ENCODE peak calls at places on chromosomes 5 and 9, in nine cellular contexts. One of them, this sample, is unnamed.

GRCh38 chr5:123371575-123372179 is 51.5 kb downstream of the CEP120 start:
- DNase-seq in A549: peak
- DNase-seq in gastrocnemius medialis: no peak
- DNase-seq in H1: peak
- DNase-seq in tibial nerve: peak
- DNase-seq in prostate gland: no peak
- DNase-seq in heart left ventricle: peak
- DNase-seq in uterus: peak
- DNase-seq in right lobe of liver: peak
- DNase-seq in this sample: no peak

GRCh38 chr9:16363916-16364315 is 506.6 kb downstream of the BNC2 start:
- DNase-seq in uterus: no peak
- DNase-seq in H1: no peak
- DNase-seq in tibial nerve: no peak
- DNase-seq in right lobe of liver: no peak
- DNase-seq in gastrocnemius medialis: no peak
- DNase-seq in A549: no peak
- DNase-seq in heart left ventricle: no peak
- DNase-seq in prostate gland: no peak
- DNase-seq in this sample: no peak

GRCh38 chr5:94361161-94361560 is 257.2 kb downstream of the KIAA0825 start:
- DNase-seq in heart left ventricle: no peak
- DNase-seq in tibial nerve: no peak
- DNase-seq in right lobe of liver: no peak
- DNase-seq in gastrocnemius medialis: no peak
- DNase-seq in prostate gland: no peak
- DNase-seq in A549: no peak
- DNase-seq in H1: no peak
- DNase-seq in uterus: no peak
- DNase-seq in this sample: no peak

GRCh38 chr9:32875242-32875641 is 91.9 kb downstream of the TMEM215 start:
- DNase-seq in right lobe of liver: no peak
- DNase-seq in H1: no peak
- DNase-seq in heart left ventricle: no peak
- DNase-seq in A549: no peak
- DNase-seq in prostate gland: no peak
- DNase-seq in gastrocnemius medialis: no peak
- DNase-seq in tibial nerve: no peak
- DNase-seq in uterus: no peak
- DNase-seq in this sample: no peak

GRCh38 chr5:1392261-1392660 is 47.4 kb upstream of the CLPTM1L start:
- DNase-seq in gastrocnemius medialis: no peak
- DNase-seq in tibial nerve: no peak
- DNase-seq in prostate gland: no peak
- DNase-seq in H1: no peak
- DNase-seq in heart left ventricle: peak
- DNase-seq in uterus: no peak
- DNase-seq in A549: no peak
- DNase-seq in right lobe of liver: no peak
- DNase-seq in this sample: no peak

GRCh38 chr5:169067641-169068316 is 233.2 kb downstream of the SLIT3 start:
- DNase-seq in tibial nerve: no peak
- DNase-seq in gastrocnemius medialis: no peak
- DNase-seq in right lobe of liver: no peak
- DNase-seq in A549: no peak
- DNase-seq in heart left ventricle: no peak
- DNase-seq in H1: no peak
- DNase-seq in uterus: no peak
- DNase-seq in prostate gland: no peak
- DNase-seq in this sample: no peak

GRCh38 chr5:111236995-111237394 is 12.8 kb downstream of the CAMK4 start:
- DNase-seq in right lobe of liver: no peak
- DNase-seq in tibial nerve: no peak
- DNase-seq in heart left ventricle: no peak
- DNase-seq in gastrocnemius medialis: no peak
- DNase-seq in A549: no peak
- DNase-seq in uterus: no peak
- DNase-seq in H1: no peak
- DNase-seq in prostate gland: no peak
- DNase-seq in this sample: no peak

GRCh38 chr5:171288066-171288465 is 21.0 kb upstream of the TLX3 start:
- DNase-seq in prostate gland: no peak
- DNase-seq in right lobe of liver: no peak
- DNase-seq in gastrocnemius medialis: no peak
- DNase-seq in uterus: no peak
- DNase-seq in heart left ventricle: no peak
- DNase-seq in A549: no peak
- DNase-seq in H1: no peak
- DNase-seq in tibial nerve: no peak
- DNase-seq in this sample: no peak

GRCh38 chr9:96217358-96217755 is 84.6 kb downstream of the HSD17B3 start:
- DNase-seq in A549: no peak
- DNase-seq in uterus: peak
- DNase-seq in gastrocnemius medialis: no peak
- DNase-seq in H1: no peak
- DNase-seq in right lobe of liver: no peak
- DNase-seq in prostate gland: no peak
- DNase-seq in tibial nerve: no peak
- DNase-seq in heart left ventricle: no peak
- DNase-seq in this sample: no peak

GRCh38 chr9:131220485-131220884 is 55.8 kb downstream of the FAM78A start:
- DNase-seq in right lobe of liver: no peak
- DNase-seq in uterus: no peak
- DNase-seq in heart left ventricle: no peak
- DNase-seq in gastrocnemius medialis: no peak
- DNase-seq in A549: no peak
- DNase-seq in tibial nerve: no peak
- DNase-seq in prostate gland: no peak
- DNase-seq in H1: no peak
- DNase-seq in this sample: no peak

GRCh38 chr5:102845041-102845440 is 89.9 kb downstream of the PAM start:
- DNase-seq in heart left ventricle: no peak
- DNase-seq in H1: no peak
- DNase-seq in A549: no peak
- DNase-seq in prostate gland: no peak
- DNase-seq in gastrocnemius medialis: no peak
- DNase-seq in tibial nerve: no peak
- DNase-seq in right lobe of liver: no peak
- DNase-seq in uterus: no peak
- DNase-seq in this sample: no peak

GRCh38 chr9:28839778-28840430 is 1266.6 kb upstream of the C9orf72 start:
- DNase-seq in tibial nerve: no peak
- DNase-seq in right lobe of liver: no peak
- DNase-seq in A549: no peak
- DNase-seq in uterus: no peak
- DNase-seq in heart left ventricle: peak
- DNase-seq in gastrocnemius medialis: no peak
- DNase-seq in H1: no peak
- DNase-seq in prostate gland: no peak
- DNase-seq in this sample: no peak

GRCh38 chr9:77648458-77649108 is 461 bp upstream of the GNA14 start:
- DNase-seq in tibial nerve: no peak
- DNase-seq in gastrocnemius medialis: no peak
- DNase-seq in heart left ventricle: peak
- DNase-seq in right lobe of liver: peak
- DNase-seq in prostate gland: peak
- DNase-seq in H1: peak
- DNase-seq in uterus: peak
- DNase-seq in A549: no peak
- DNase-seq in this sample: no peak

GRCh38 chr9:77647267-77647658 is 859 bp downstream of the GNA14 start:
- DNase-seq in H1: no peak
- DNase-seq in gastrocnemius medialis: no peak
- DNase-seq in tibial nerve: no peak
- DNase-seq in heart left ventricle: no peak
- DNase-seq in right lobe of liver: no peak
- DNase-seq in prostate gland: no peak
- DNase-seq in A549: no peak
- DNase-seq in uterus: no peak
- DNase-seq in this sample: no peak

GRCh38 chr9:77647659-77648457 is at the start of gene GNA14:
- DNase-seq in prostate gland: no peak
- DNase-seq in H1: peak
- DNase-seq in tibial nerve: no peak
- DNase-seq in right lobe of liver: peak
- DNase-seq in A549: no peak
- DNase-seq in uterus: peak
- DNase-seq in gastrocnemius medialis: no peak
- DNase-seq in heart left ventricle: peak
- DNase-seq in this sample: no peak

GRCh38 chr9:77649109-77649812 is 1.1 kb upstream of the GNA14 start:
- DNase-seq in A549: peak
- DNase-seq in right lobe of liver: no peak
- DNase-seq in uterus: no peak
- DNase-seq in gastrocnemius medialis: no peak
- DNase-seq in H1: no peak
- DNase-seq in tibial nerve: no peak
- DNase-seq in heart left ventricle: no peak
- DNase-seq in prostate gland: no peak
- DNase-seq in this sample: no peak

DNA sequence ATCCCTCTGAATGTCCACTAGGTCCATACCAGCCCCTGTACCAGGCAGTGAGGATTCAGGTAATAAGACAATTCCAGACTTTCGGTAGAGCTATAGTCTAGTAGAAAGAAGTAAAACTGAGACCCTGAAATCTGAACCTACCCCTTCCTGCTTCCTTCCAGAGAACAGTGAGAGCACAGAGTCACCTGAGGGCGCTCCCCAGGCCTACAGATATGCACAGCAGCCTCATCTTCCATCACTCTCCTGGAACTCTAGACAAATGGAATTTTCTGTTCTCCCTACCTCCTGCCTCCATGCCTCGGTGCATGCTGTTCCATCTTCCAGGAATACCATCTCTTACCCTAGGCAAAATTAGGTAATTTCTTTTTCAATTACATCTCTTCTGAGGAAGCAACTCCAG is 3.1 kb upstream of the GNA14 start:
- DNase-seq in right lobe of liver: no peak
- DNase-seq in H1: no peak
- DNase-seq in A549: no peak
- DNase-seq in gastrocnemius medialis: no peak
- DNase-seq in tibial nerve: no peak
- DNase-seq in heart left ventricle: no peak
- DNase-seq in uterus: no peak
- DNase-seq in prostate gland: no peak
- DNase-seq in this sample: no peak
- TF ChIP-seq CTCF in right lobe of liver: no peak
- TF ChIP-seq CTCF in H1: peak
- TF ChIP-seq CTCF in A549: no peak
- TF ChIP-seq CTCF in gastrocnemius medialis: no peak
- TF ChIP-seq CTCF in tibial nerve: no peak
- TF ChIP-seq CTCF in heart left ventricle: no peak
- TF ChIP-seq CTCF in uterus: no peak
- TF ChIP-seq CTCF in prostate gland: no peak
- TF ChIP-seq CTCF in this sample: no peak

GRCh38 chr5:56480305-56481146 is 247.4 kb upstream of the ANKRD55 start:
- DNase-seq in A549: no peak
- DNase-seq in H1: peak
- DNase-seq in heart left ventricle: peak
- DNase-seq in gastrocnemius medialis: no peak
- DNase-seq in uterus: peak
- DNase-seq in right lobe of liver: peak
- DNase-seq in tibial nerve: peak
- DNase-seq in prostate gland: peak
- DNase-seq in this sample: no peak
- H3K4me3 ChIP-seq in A549: peak
- H3K4me3 ChIP-seq in H1: peak
- H3K4me3 ChIP-seq in heart left ventricle: peak
- H3K4me3 ChIP-seq in gastrocnemius medialis: peak
- H3K4me3 ChIP-seq in uterus: peak
- H3K4me3 ChIP-seq in right lobe of liver: peak
- H3K4me3 ChIP-seq in tibial nerve: peak
- H3K4me3 ChIP-seq in prostate gland: peak
- H3K4me3 ChIP-seq in this sample: peak

GRCh38 chr5:132481243-132482211 is 9.0 kb downstream of the IRF1 start:
- DNase-seq in prostate gland: no peak
- DNase-seq in H1: no peak
- DNase-seq in A549: no peak
- DNase-seq in heart left ventricle: no peak
- DNase-seq in right lobe of liver: no peak
- DNase-seq in gastrocnemius medialis: no peak
- DNase-seq in tibial nerve: no peak
- DNase-seq in uterus: no peak
- DNase-seq in this sample: no peak
- TF ChIP-seq POLR2A in prostate gland: no peak
- TF ChIP-seq POLR2A in H1: no peak
- TF ChIP-seq POLR2A in A549: no peak
- TF ChIP-seq POLR2A in heart left ventricle: no peak
- TF ChIP-seq POLR2A in right lobe of liver: no peak
- TF ChIP-seq POLR2A in gastrocnemius medialis: no peak
- TF ChIP-seq POLR2A in tibial nerve: no peak
- TF ChIP-seq POLR2A in uterus: no peak
- TF ChIP-seq POLR2A in this sample: no peak

GRCh38 chr9:89175739-89176360 is 2.8 kb downstream of the SHC3 start:
- DNase-seq in gastrocnemius medialis: no peak
- DNase-seq in heart left ventricle: no peak
- DNase-seq in A549: no peak
- DNase-seq in tibial nerve: no peak
- DNase-seq in right lobe of liver: no peak
- DNase-seq in uterus: no peak
- DNase-seq in prostate gland: no peak
- DNase-seq in H1: no peak
- DNase-seq in this sample: no peak
- TF ChIP-seq CTCF in gastrocnemius medialis: no peak
- TF ChIP-seq CTCF in heart left ventricle: no peak
- TF ChIP-seq CTCF in A549: no peak
- TF ChIP-seq CTCF in tibial nerve: no peak
- TF ChIP-seq CTCF in right lobe of liver: no peak
- TF ChIP-seq CTCF in uterus: no peak
- TF ChIP-seq CTCF in prostate gland: no peak
- TF ChIP-seq CTCF in H1: no peak
- TF ChIP-seq CTCF in this sample: no peak

GRCh38 chr9:3045153-3045552 is 201.3 kb upstream of the PUM3 start:
- DNase-seq in right lobe of liver: no peak
- DNase-seq in prostate gland: no peak
- DNase-seq in gastrocnemius medialis: no peak
- DNase-seq in H1: no peak
- DNase-seq in uterus: no peak
- DNase-seq in heart left ventricle: no peak
- DNase-seq in tibial nerve: no peak
- DNase-seq in A549: no peak
- DNase-seq in this sample: no peak
- H3K4me3 ChIP-seq in right lobe of liver: no peak
- H3K4me3 ChIP-seq in prostate gland: no peak
- H3K4me3 ChIP-seq in gastrocnemius medialis: no peak
- H3K4me3 ChIP-seq in H1: no peak
- H3K4me3 ChIP-seq in uterus: no peak
- H3K4me3 ChIP-seq in heart left ventricle: no peak
- H3K4me3 ChIP-seq in tibial nerve: no peak
- H3K4me3 ChIP-seq in A549: no peak
- H3K4me3 ChIP-seq in this sample: no peak

GRCh38 chr5:157747766-157748700 is 4.5 kb downstream of the LSM11 start:
- DNase-seq in tibial nerve: no peak
- DNase-seq in prostate gland: no peak
- DNase-seq in heart left ventricle: no peak
- DNase-seq in A549: no peak
- DNase-seq in right lobe of liver: no peak
- DNase-seq in uterus: no peak
- DNase-seq in H1: no peak
- DNase-seq in gastrocnemius medialis: no peak
- DNase-seq in this sample: no peak
- TF ChIP-seq POLR2A in tibial nerve: no peak
- TF ChIP-seq POLR2A in prostate gland: no peak
- TF ChIP-seq POLR2A in heart left ventricle: no peak
- TF ChIP-seq POLR2A in A549: no peak
- TF ChIP-seq POLR2A in right lobe of liver: no peak
- TF ChIP-seq POLR2A in uterus: no peak
- TF ChIP-seq POLR2A in H1: no peak
- TF ChIP-seq POLR2A in gastrocnemius medialis: no peak
- TF ChIP-seq POLR2A in this sample: no peak

GRCh38 chr5:150214289-150214688 is 24.4 kb downstream of the SLC6A7 start:
- DNase-seq in gastrocnemius medialis: no peak
- DNase-seq in A549: no peak
- DNase-seq in H1: no peak
- DNase-seq in uterus: peak
- DNase-seq in prostate gland: no peak
- DNase-seq in right lobe of liver: no peak
- DNase-seq in tibial nerve: no peak
- DNase-seq in heart left ventricle: no peak
- DNase-seq in this sample: no peak
- TF ChIP-seq CTCF in gastrocnemius medialis: no peak
- TF ChIP-seq CTCF in A549: no peak
- TF ChIP-seq CTCF in H1: peak
- TF ChIP-seq CTCF in uterus: peak
- TF ChIP-seq CTCF in prostate gland: no peak
- TF ChIP-seq CTCF in right lobe of liver: no peak
- TF ChIP-seq CTCF in tibial nerve: no peak
- TF ChIP-seq CTCF in heart left ventricle: no peak
- TF ChIP-seq CTCF in this sample: no peak